ENCODE peak calls at places on chromosomes 12 and 14, in seven cellular contexts. P is OCI-LY7, A is GM23338, X is hepatocyte, T is fibroblast of lung, Y is GM23248, O is neural progenitor cell. D is an unnamed sample. For H4K20me1, the result is how much of the 10 kb centered on the place peaks cover.

GRCh38 chr14:35234007-35234406 is 58.2 kb upstream of the PSMA6 start:
- DNase-seq in P (no peak), A (no peak), X (no peak), T (peak), Y (peak), O (no peak), D (no peak)

GRCh38 chr12:21683115-21683514 is 25.5 kb upstream of the LDHB start:
- DNase-seq in P (no peak), A (no peak), X (no peak), T (no peak), Y (no peak), O (no peak), D (no peak)

GRCh38 chr12:1804545-1805332 is 15.6 kb upstream of the LRTM2 start:
- DNase-seq in P (peak), A (peak), X (peak), T (peak), Y (peak), O (peak), D (peak)

GRCh38 chr12:65187665-65188064 is 18.3 kb downstream of the LEMD3 start:
- DNase-seq in P (no peak), A (no peak), X (no peak), T (no peak), Y (no peak), O (no peak), D (no peak)

GRCh38 chr12:109706747-109707469 is 6.7 kb upstream of the FAM222A start:
- DNase-seq in P (no peak), A (no peak), X (peak), T (no peak), Y (no peak), O (peak), D (no peak)

GRCh38 chr14:34103176-34103575 is 152.3 kb upstream of the EGLN3 start:
- DNase-seq in P (no peak), A (no peak), X (no peak), T (peak), Y (no peak), O (peak), D (no peak)

GRCh38 chr14:103562135-103562384 is 397 bp downstream of the BAG5 start:
- DNase-seq in P (peak), A (peak), X (no peak), T (no peak), Y (peak), O (no peak), D (no peak)

GRCh38 chr12:31647106-31647505 is 12.4 kb upstream of the ETFBKMT start:
- DNase-seq in P (no peak), A (no peak), X (no peak), T (no peak), Y (peak), O (no peak), D (no peak)

GRCh38 chr12:114400395-114400794 is 5.5 kb downstream of the TBX5 start:
- DNase-seq in P (no peak), A (peak), X (no peak), T (no peak), Y (peak), O (peak), D (no peak)

GRCh38 chr12:39764944-39765560 is 145.4 kb upstream of the ABCD2 start:
- DNase-seq in P (peak), A (peak), X (peak), T (peak), Y (peak), O (peak), D (no peak)

GRCh38 chr12:104524026-104524425 is 67.3 kb downstream of the CHST11 start:
- DNase-seq in P (no peak), A (no peak), X (no peak), T (no peak), Y (peak), O (no peak), D (no peak)

GRCh38 chr12:8681129-8681902 is 16.5 kb upstream of the RIMKLB start:
- DNase-seq in P (no peak), A (peak), X (peak), T (peak), Y (peak), O (no peak), D (peak)

GRCh38 chr14:72801381-72801812 is 92.5 kb downstream of the DPF3 start:
- DNase-seq in P (no peak), A (no peak), X (peak), T (peak), Y (peak), O (no peak), D (no peak)

GRCh38 chr12:15931590-15932053 is 20.5 kb downstream of the DERA start:
- DNase-seq in P (peak), A (peak), X (no peak), T (no peak), Y (peak), O (no peak), D (no peak)

GRCh38 chr12:110065540-110065939 is 17.2 kb upstream of the C12orf76 start:
- DNase-seq in P (no peak), A (no peak), X (no peak), T (no peak), Y (no peak), O (no peak), D (no peak)

GRCh38 chr14:55705651-55706340 is 125.8 kb downstream of the KTN1 start:
- DNase-seq in P (no peak), A (no peak), X (peak), T (peak), Y (no peak), O (no peak), D (peak)

GRCh38 chr12:288687-289086 is 26.1 kb upstream of the SLC6A13 start:
- DNase-seq in P (no peak), A (no peak), X (no peak), T (peak), Y (peak), O (no peak), D (no peak)

GRCh38 chr12:56645201-56645716 is 525 bp downstream of the ATP5F1B start:
- DNase-seq in P (peak), A (peak), X (peak), T (no peak), Y (peak), O (peak), D (no peak)

GRCh38 chr14:68658029-68658509 is 134.8 kb downstream of the ZFP36L1 start:
- DNase-seq in P (no peak), A (no peak), X (no peak), T (no peak), Y (no peak), O (no peak), D (no peak)

GRCh38 chr14:35565896-35566464 is 32.0 kb downstream of the INSM2 start:
- DNase-seq in P (no peak), A (no peak), X (no peak), T (no peak), Y (no peak), O (no peak), D (no peak)

GRCh38 chr12:62692884-62693283 is 226.3 kb downstream of the MON2 start:
- DNase-seq in P (no peak), A (no peak), X (no peak), T (peak), Y (peak), O (no peak), D (no peak)

GRCh38 chr12:51186465-51186864 is 13.5 kb upstream of the TFCP2 start:
- DNase-seq in P (peak), A (no peak), X (no peak), T (no peak), Y (no peak), O (no peak), D (no peak)

GRCh38 chr12:27561535-27562350 is 37.7 kb downstream of the PPFIBP1 start:
- DNase-seq in P (no peak), A (no peak), X (no peak), T (no peak), Y (peak), O (no peak), D (no peak)

GRCh38 chr14:41604793-41605534 is 1.7 kb upstream of the LRFN5 start:
- DNase-seq in P (no peak), A (peak), X (peak), T (peak), Y (peak), O (peak), D (no peak)

GRCh38 chr14:102445066-102445465 is 64.5 kb downstream of the ANKRD9 start:
- DNase-seq in P (no peak), A (no peak), X (no peak), T (no peak), Y (no peak), O (no peak), D (no peak)

GRCh38 chr12:93197067-93197593 is 180.6 kb upstream of the NUDT4 start:
- DNase-seq in P (no peak), A (no peak), X (no peak), T (peak), Y (peak), O (no peak), D (no peak)

GRCh38 chr12:74334770-74335169 is 202.9 kb upstream of the ATXN7L3B start:
- DNase-seq in P (no peak), A (peak), X (no peak), T (peak), Y (no peak), O (no peak), D (no peak)

GRCh38 chr14:51563560-51563959 is 88.2 kb upstream of the FRMD6 start:
- DNase-seq in P (no peak), A (no peak), X (no peak), T (peak), Y (peak), O (no peak), D (no peak)

GRCh38 chr14:51566831-51567582 is 84.7 kb upstream of the FRMD6 start:
- DNase-seq in P (no peak), A (peak), X (no peak), T (no peak), Y (no peak), O (no peak), D (no peak)

GRCh38 chr14:51564986-51565604 is 86.6 kb upstream of the FRMD6 start:
- DNase-seq in P (no peak), A (no peak), X (peak), T (no peak), Y (peak), O (peak), D (peak)

GRCh38 chr14:51562816-51563215 is 88.9 kb upstream of the FRMD6 start:
- DNase-seq in P (no peak), A (no peak), X (no peak), T (peak), Y (peak), O (no peak), D (no peak)

GRCh38 chr14:51564460-51564859 is 87.2 kb upstream of the FRMD6 start:
- DNase-seq in P (no peak), A (no peak), X (no peak), T (no peak), Y (no peak), O (no peak), D (no peak)
- H3K27ac ChIP-seq in P (no peak), A (no peak), X (peak), T (no peak), Y (no peak), O (no peak), D (peak)

GRCh38 chr12:124432376-124432775 is 135.0 kb downstream of the NCOR2 start:
- DNase-seq in P (no peak), A (no peak), X (no peak), T (no peak), Y (no peak), O (no peak), D (no peak)

GRCh38 chr12:124428136-124428791 is 133.4 kb downstream of the RFLNA start:
- DNase-seq in P (no peak), A (no peak), X (peak), T (peak), Y (peak), O (no peak), D (no peak)

GRCh38 chr12:124428792-124429281 is 133.9 kb downstream of the RFLNA start:
- DNase-seq in P (no peak), A (no peak), X (no peak), T (no peak), Y (peak), O (no peak), D (no peak)

GRCh38 chr12:124429535-124429934 is 134.6 kb downstream of the RFLNA start:
- DNase-seq in P (no peak), A (no peak), X (no peak), T (no peak), Y (no peak), O (no peak), D (no peak)

DNA sequence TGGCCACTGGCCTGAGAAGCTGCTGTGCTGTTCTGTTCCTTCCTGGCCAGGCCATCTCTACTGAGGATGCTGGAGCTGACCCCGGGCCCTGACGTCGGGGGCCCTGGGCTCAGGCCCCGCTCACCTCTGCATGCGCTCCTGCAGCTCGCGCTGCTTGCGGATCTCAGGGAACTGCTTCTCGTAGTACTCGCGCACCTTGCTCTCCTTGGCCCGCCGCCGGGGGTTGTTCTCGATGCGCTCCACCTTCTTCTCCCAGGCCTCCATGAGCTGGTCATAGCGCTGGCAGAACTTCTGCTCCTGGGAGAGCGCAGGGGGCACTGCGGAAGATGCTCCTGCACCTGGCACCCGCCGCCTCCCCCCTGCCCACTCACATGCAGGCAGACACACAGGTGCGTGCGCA is 135.6 kb downstream of the RFLNA start:
- DNase-seq in P (no peak), A (no peak), X (no peak), T (no peak), Y (no peak), O (no peak), D (no peak)
- H4K20me1 ChIP-seq in P (under half), A (under half), X (under half), T (under half), Y (under half), O (under half), D (under half)

GRCh38 chr14:100065161-100065871 is at the start of gene EVL:
- DNase-seq in P (peak), A (no peak), X (no peak), T (no peak), Y (no peak), O (no peak), D (no peak)

GRCh38 chr14:100067481-100067880 is 2.3 kb downstream of the EVL start:
- DNase-seq in P (peak), A (no peak), X (no peak), T (no peak), Y (no peak), O (no peak), D (no peak)

GRCh38 chr14:100067971-100068959 is 3.0 kb downstream of the EVL start:
- DNase-seq in P (peak), A (no peak), X (no peak), T (peak), Y (peak), O (no peak), D (peak)

GRCh38 chr14:100066984-100067383 is 1.8 kb downstream of the EVL start:
- DNase-seq in P (peak), A (no peak), X (no peak), T (no peak), Y (no peak), O (no peak), D (no peak)

DNA sequence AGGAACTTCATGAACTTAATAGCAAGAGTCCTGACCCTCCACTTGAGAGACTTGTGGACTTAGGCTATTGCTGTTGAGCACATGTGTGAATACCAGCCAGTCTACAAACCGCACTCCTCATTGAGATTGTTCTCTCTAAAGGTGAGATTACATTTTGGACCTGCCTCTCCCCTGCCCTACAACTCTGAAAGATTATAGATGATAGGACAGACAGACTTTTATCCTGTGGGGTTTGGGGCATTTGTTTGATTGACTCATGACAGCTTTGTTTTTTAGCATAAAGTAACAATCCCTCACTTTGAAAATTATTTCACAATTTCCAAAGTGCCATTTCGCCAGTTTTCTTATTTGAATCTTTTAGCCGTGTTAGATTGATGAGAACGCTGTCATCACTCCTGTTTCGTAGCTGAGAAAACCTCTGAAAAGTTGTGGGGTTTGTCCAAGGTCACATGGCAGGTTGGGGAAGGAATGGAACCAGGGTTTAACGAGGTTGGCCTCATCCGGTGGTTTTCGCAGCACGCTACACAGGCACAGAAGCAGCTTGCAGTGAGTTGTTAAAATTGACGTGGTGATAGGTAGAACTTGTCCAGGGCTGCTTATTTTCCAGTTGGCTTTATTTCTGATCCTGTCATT is 836 bp downstream of the EVL start:
- DNase-seq in P (peak), A (no peak), X (no peak), T (no peak), Y (no peak), O (no peak), D (no peak)
- H3K27ac ChIP-seq in P (peak), A (no peak), X (peak), T (no peak), Y (no peak), O (no peak), D (no peak)

GRCh38 chr12:49341777-49342065 is 4.7 kb upstream of the C1QL4 start:
- DNase-seq in P (no peak), A (no peak), X (no peak), T (no peak), Y (no peak), O (no peak), D (no peak)
- H4K20me1 ChIP-seq in P (under half), A (under half), X (under half), T (under half), Y (under half), O (under half), D (under half)

DNA sequence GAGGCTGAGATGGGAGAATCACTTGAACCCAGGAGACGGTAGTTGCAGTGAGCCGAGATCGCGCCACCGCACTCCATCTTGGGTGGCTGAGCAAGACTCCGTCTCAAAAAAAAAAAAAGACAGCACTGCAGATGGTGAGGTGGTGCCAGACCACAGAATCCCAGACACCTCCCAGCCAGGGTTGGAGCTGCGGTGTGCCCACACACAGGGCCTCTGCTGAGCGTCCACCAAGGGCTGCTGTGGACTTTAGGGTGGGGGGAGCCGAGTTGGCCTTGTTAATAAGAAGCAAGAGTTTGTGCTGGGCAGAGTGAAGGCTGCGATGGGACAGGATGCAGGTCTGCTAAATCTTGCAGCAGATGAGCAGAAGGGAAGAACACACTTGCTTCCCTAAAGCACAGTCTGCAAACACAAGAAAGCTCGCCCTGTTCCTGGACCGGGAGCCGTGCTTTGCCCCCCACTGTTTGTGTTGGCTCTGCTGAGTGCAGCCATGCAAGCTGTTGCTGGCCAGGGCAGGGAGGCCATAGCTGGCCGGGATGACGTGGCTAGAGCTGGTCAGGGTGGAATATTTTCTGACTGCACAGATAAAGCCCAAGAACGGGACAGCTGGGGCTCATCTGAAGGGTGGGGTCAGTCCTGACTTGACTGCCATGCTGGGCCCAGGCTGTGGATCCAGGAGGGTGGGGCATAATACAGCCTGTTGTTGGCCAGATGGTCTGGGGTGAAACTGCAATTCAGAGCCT is 14.4 kb downstream of the KMT5A start:
- DNase-seq in P (no peak), A (no peak), X (no peak), T (peak), Y (peak), O (no peak), D (no peak)
- H3K27ac ChIP-seq in P (no peak), A (no peak), X (no peak), T (peak), Y (peak), O (no peak), D (no peak)